ENCODE peak calls at places on chromosomes 16 and 17, in six cellular contexts. F is GDM1; U is SW 1271; K is activated CD8-positive, alpha-beta T cell treated with anti-CD3 and anti-CD28 coated beads, Interleukin-2, amount 10 ng/mL, durations not matched to agents 7 days and 5 days; H is ureter; R is activated T-cell treated with anti-CD3 and anti-CD28 coated beads for 24 hours. E is an unnamed sample.

GRCh38 chr16:14289692-14290340 is 218.7 kb downstream of the MRTFB start:
- DNase-seq in F (no peak), U (peak), K (peak), H (no peak), R (no peak), E (no peak)

GRCh38 chr16:50001144-50001543 is 23.9 kb upstream of the CNEP1R1 start:
- DNase-seq in F (no peak), U (no peak), K (no peak), H (no peak), R (no peak), E (no peak)

GRCh38 chr16:3461120-3461519 is 17.6 kb downstream of the NAA60 start:
- DNase-seq in F (peak), U (no peak), K (peak), H (no peak), R (no peak), E (no peak)

GRCh38 chr17:38449364-38449763 is 21.1 kb downstream of the ARHGAP23 start:
- DNase-seq in F (no peak), U (no peak), K (no peak), H (peak), R (no peak), E (no peak)

GRCh38 chr17:5499790-5500189 is 13.4 kb downstream of the MIS12 start:
- DNase-seq in F (no peak), U (no peak), K (no peak), H (no peak), R (no peak), E (no peak)

GRCh38 chr16:2148714-2149629 is 547 bp downstream of the RAB26 start:
- DNase-seq in F (no peak), U (no peak), K (peak), H (no peak), R (no peak), E (no peak)

GRCh38 chr17:73773702-73774101 is 129.5 kb upstream of the SDK2 start:
- DNase-seq in F (no peak), U (no peak), K (no peak), H (no peak), R (no peak), E (no peak)

GRCh38 chr17:59791603-59792457 is 84.4 kb downstream of the VMP1 start:
- DNase-seq in F (no peak), U (no peak), K (no peak), H (no peak), R (no peak), E (peak)

GRCh38 chr17:4514206-4514605 is 15.5 kb downstream of the SPNS2 start:
- DNase-seq in F (no peak), U (no peak), K (no peak), H (peak), R (no peak), E (no peak)

GRCh38 chr16:68219708-68220378 is 16.1 kb downstream of the ESRP2 start:
- DNase-seq in F (no peak), U (no peak), K (no peak), H (no peak), R (no peak), E (no peak)

GRCh38 chr16:13873835-13874438 is 46.0 kb upstream of the ERCC4 start:
- DNase-seq in F (no peak), U (peak), K (no peak), H (no peak), R (no peak), E (no peak)

GRCh38 chr17:70636517-70637133 is 467.3 kb downstream of the KCNJ2 start:
- DNase-seq in F (no peak), U (peak), K (peak), H (no peak), R (no peak), E (no peak)

GRCh38 chr16:84718-85452 is 6.9 kb downstream of the MPG start:
- DNase-seq in F (peak), U (peak), K (peak), H (peak), R (peak), E (peak)

GRCh38 chr17:82754297-82755208 is 2.7 kb downstream of the TBCD start:
- DNase-seq in F (no peak), U (no peak), K (no peak), H (no peak), R (no peak), E (no peak)

GRCh38 chr16:81995651-81996050 is 15.6 kb downstream of the SDR42E1 start:
- DNase-seq in F (no peak), U (no peak), K (no peak), H (no peak), R (no peak), E (peak)

GRCh38 chr17:78532922-78533640 is 44.1 kb downstream of the DNAH17 start:
- DNase-seq in F (no peak), U (no peak), K (no peak), H (no peak), R (peak), E (no peak)

GRCh38 chr17:48818361-48818841 is 1.4 kb upstream of the TTLL6 start:
- DNase-seq in F (no peak), U (no peak), K (no peak), H (no peak), R (no peak), E (no peak)

GRCh38 chr17:1643293-1643998 is 2.1 kb downstream of the SCARF1 start:
- DNase-seq in F (no peak), U (no peak), K (peak), H (peak), R (no peak), E (no peak)

GRCh38 chr16:7532534-7532933 is 199.9 kb downstream of the RBFOX1 start:
- DNase-seq in F (no peak), U (no peak), K (no peak), H (no peak), R (no peak), E (no peak)

GRCh38 chr17:74485841-74486240 is 19.4 kb downstream of the CD300A start:
- DNase-seq in F (no peak), U (no peak), K (no peak), H (no peak), R (no peak), E (no peak)

GRCh38 chr17:61218438-61218837 is 181.2 kb upstream of the TBX2 start:
- DNase-seq in F (no peak), U (peak), K (no peak), H (no peak), R (no peak), E (no peak)

GRCh38 chr17:65558683-65559311 is 2.7 kb downstream of the AXIN2 start:
- DNase-seq in F (no peak), U (no peak), K (no peak), H (no peak), R (no peak), E (no peak)

GRCh38 chr17:31158741-31159377 is 64.1 kb downstream of the NF1 start:
- DNase-seq in F (no peak), U (no peak), K (no peak), H (no peak), R (no peak), E (no peak)

GRCh38 chr16:27547134-27547533 is 2.6 kb downstream of the GTF3C1 start:
- DNase-seq in F (no peak), U (peak), K (no peak), H (no peak), R (no peak), E (no peak)

GRCh38 chr17:33674685-33675084 is 381.6 kb upstream of the ASIC2 start:
- DNase-seq in F (peak), U (peak), K (peak), H (peak), R (peak), E (peak)

GRCh38 chr16:1429631-1430030 is 1.2 kb upstream of the PERCC1 start:
- DNase-seq in F (no peak), U (no peak), K (no peak), H (no peak), R (no peak), E (no peak)

GRCh38 chr16:67165121-67166034 is 833 bp downstream of the HSF4 start:
- DNase-seq in F (no peak), U (no peak), K (no peak), H (no peak), R (no peak), E (no peak)

GRCh38 chr16:5024632-5025031 is 9.1 kb downstream of the NAGPA start:
- DNase-seq in F (no peak), U (peak), K (no peak), H (no peak), R (no peak), E (no peak)

GRCh38 chr17:44502598-44503079 is 567 bp downstream of the GPATCH8 start:
- DNase-seq in F (no peak), U (peak), K (no peak), H (no peak), R (no peak), E (no peak)

GRCh38 chr17:35214631-35215273 is 20.6 kb upstream of the SLC35G3 start:
- DNase-seq in F (no peak), U (no peak), K (peak), H (no peak), R (no peak), E (no peak)

GRCh38 chr16:46765050-46765449 is 16.9 kb upstream of the MYLK3 start:
- DNase-seq in F (peak), U (no peak), K (no peak), H (no peak), R (no peak), E (no peak)

GRCh38 chr17:43712397-43712796 is 46.2 kb downstream of the SOST start:
- DNase-seq in F (no peak), U (no peak), K (no peak), H (no peak), R (no peak), E (no peak)

GRCh38 chr16:58507195-58507962 is 7.4 kb downstream of the NDRG4 start:
- DNase-seq in F (no peak), U (no peak), K (no peak), H (no peak), R (no peak), E (no peak)

GRCh38 chr16:30786936-30787612 is at the start of gene ZNF629:
- DNase-seq in F (no peak), U (peak), K (no peak), H (peak), R (no peak), E (no peak)

GRCh38 chr17:73693016-73693545 is 48.8 kb upstream of the SDK2 start:
- DNase-seq in F (no peak), U (no peak), K (no peak), H (no peak), R (no peak), E (no peak)

GRCh38 chr16:54651440-54651839 is 279.2 kb upstream of the IRX5 start:
- DNase-seq in F (no peak), U (no peak), K (no peak), H (no peak), R (no peak), E (no peak)

GRCh38 chr16:57045694-57046381 is 46.5 kb upstream of the CPNE2 start:
- DNase-seq in F (no peak), U (no peak), K (peak), H (peak), R (peak), E (no peak)

GRCh38 chr16:27080870-27081269 is 14.1 kb downstream of the C16orf82 start:
- DNase-seq in F (no peak), U (peak), K (no peak), H (no peak), R (no peak), E (no peak)